ENCODE peak calls at places on chromosomes 4 and X, in nine cellular contexts. J is left lung, K is OCI-LY7, R is HepG2, S is fibroblast of lung, C is lung, B is adrenal gland, I is hepatocyte, D is mammary epithelial cell. M is an unnamed sample. For H3K36me3, the result is how much of the 10 kb centered on the place peaks cover.

GRCh38 chr4:31193516-31193915 is 473.3 kb downstream of the PCDH7 start:
- DNase-seq in J (no peak), K (no peak), R (no peak), S (no peak), C (no peak), B (no peak), I (no peak), D (no peak), M (peak)

GRCh38 chrX:139191746-139192385 is 338.7 kb upstream of the F9 start:
- DNase-seq in J (no peak), K (no peak), R (no peak), S (no peak), C (no peak), B (no peak), I (no peak), D (no peak), M (no peak)

GRCh38 chr4:41169256-41169655 is 45.1 kb downstream of the APBB2 start:
- DNase-seq in J (no peak), K (no peak), R (no peak), S (no peak), C (no peak), B (no peak), I (no peak), D (no peak), M (no peak)

GRCh38 chr4:48175328-48175727 is 41.3 kb upstream of the TXK start:
- DNase-seq in J (no peak), K (no peak), R (no peak), S (no peak), C (no peak), B (no peak), I (no peak), D (no peak), M (no peak)

GRCh38 chr4:142416711-142417275 is 429.3 kb downstream of the INPP4B start:
- DNase-seq in J (no peak), K (no peak), R (no peak), S (peak), C (no peak), B (no peak), I (no peak), D (peak), M (no peak)

GRCh38 chr4:186729856-186730255 is 6.2 kb upstream of the FAT1 start:
- DNase-seq in J (no peak), K (no peak), R (no peak), S (no peak), C (no peak), B (no peak), I (no peak), D (no peak), M (peak)

GRCh38 chrX:21639775-21640174 is 18.4 kb downstream of the KLHL34 start:
- DNase-seq in J (no peak), K (no peak), R (no peak), S (no peak), C (no peak), B (no peak), I (no peak), D (no peak), M (no peak)

GRCh38 chr4:169059294-169060201 is 49.5 kb upstream of the CBR4 start:
- DNase-seq in J (no peak), K (no peak), R (no peak), S (peak), C (no peak), B (no peak), I (no peak), D (no peak), M (no peak)

GRCh38 chrX:131910565-131910964 is 112.5 kb upstream of the STK26 start:
- DNase-seq in J (no peak), K (no peak), R (no peak), S (no peak), C (no peak), B (no peak), I (no peak), D (no peak), M (no peak)

DNA sequence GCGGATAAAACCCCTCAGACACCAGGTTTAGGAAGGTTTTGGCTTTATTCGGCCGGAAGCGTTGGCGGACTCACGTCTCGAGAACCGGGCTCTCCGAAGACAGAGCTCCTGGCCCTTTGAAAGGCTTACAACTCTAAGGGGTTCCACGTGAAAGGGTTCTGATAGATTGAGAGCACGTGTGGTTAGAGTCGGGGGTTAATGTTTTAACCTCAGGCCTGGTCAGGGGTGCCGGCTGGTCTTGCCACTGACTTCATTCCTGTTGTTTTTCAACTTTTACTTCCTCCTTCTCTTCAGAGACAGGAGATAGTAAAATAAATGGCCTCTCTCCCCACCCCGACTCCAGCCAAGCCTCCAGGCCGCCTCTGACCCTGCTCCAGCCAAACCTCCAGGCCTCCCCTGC is 4.7 kb upstream of the ASMT start:
- DNase-seq in J (peak), K (no peak), R (no peak), S (no peak), C (no peak), B (no peak), I (no peak), D (no peak), M (no peak)
- H3K36me3 ChIP-seq in J (under half), K (under half), R (under half), S (under half), C (under half), B (under half), I (under half), D (under half), M (under half)

GRCh38 chr4:16229604-16230003 is 3.3 kb upstream of the TAPT1 start:
- DNase-seq in J (no peak), K (no peak), R (no peak), S (no peak), C (no peak), B (no peak), I (no peak), D (no peak), M (no peak)
- H3K27ac ChIP-seq in J (no peak), K (no peak), R (no peak), S (no peak), C (no peak), B (peak), I (no peak), D (no peak), M (no peak)

DNA sequence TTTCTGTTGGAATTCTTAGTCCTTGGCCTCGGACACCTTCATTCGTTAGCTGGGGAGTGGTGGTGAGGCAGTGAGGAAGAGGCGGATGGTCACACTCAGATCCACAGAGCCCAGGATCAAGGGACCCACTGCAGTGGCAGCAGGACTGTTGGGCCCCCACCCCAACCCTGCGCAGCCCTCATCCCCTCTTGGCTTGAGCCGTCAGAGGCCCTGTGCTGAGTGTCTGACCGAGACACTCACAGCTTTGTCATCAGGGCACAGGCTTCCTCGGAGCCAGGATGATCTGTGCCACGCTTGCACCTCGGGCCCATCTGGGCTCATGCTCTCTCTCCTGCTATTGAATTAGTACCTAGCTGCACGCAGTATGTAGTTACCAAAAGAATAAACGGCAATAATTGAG is 23.4 kb downstream of the PIGG start:
- DNase-seq in J (no peak), K (no peak), R (no peak), S (no peak), C (no peak), B (no peak), I (no peak), D (no peak), M (no peak)
- H3K36me3 ChIP-seq in J (under half), K (half or more), R (half or more), S (under half), C (half or more), B (half or more), I (under half), D (under half), M (under half)

GRCh38 chr4:148442830-148443549 is 776 bp upstream of the NR3C2 start:
- DNase-seq in J (no peak), K (peak), R (no peak), S (peak), C (no peak), B (peak), I (no peak), D (no peak), M (no peak)

GRCh38 chr4:148441624-148441985 is 609 bp downstream of the NR3C2 start:
- DNase-seq in J (no peak), K (no peak), R (no peak), S (no peak), C (no peak), B (peak), I (no peak), D (no peak), M (no peak)

GRCh38 chr4:148444296-148445070 is 2.3 kb upstream of the NR3C2 start:
- DNase-seq in J (peak), K (peak), R (no peak), S (no peak), C (no peak), B (peak), I (peak), D (peak), M (peak)

GRCh38 chr4:148443550-148444295 is 1.5 kb upstream of the NR3C2 start:
- DNase-seq in J (peak), K (peak), R (no peak), S (no peak), C (no peak), B (peak), I (peak), D (no peak), M (peak)

GRCh38 chr4:148441986-148442829 is at the start of gene NR3C2:
- DNase-seq in J (peak), K (peak), R (peak), S (peak), C (peak), B (peak), I (peak), D (peak), M (peak)
- H3K27ac ChIP-seq in J (peak), K (peak), R (no peak), S (peak), C (peak), B (peak), I (peak), D (no peak), M (peak)

GRCh38 chr4:24559889-24560288 is 24.5 kb downstream of the DHX15 start:
- DNase-seq in J (no peak), K (no peak), R (no peak), S (peak), C (no peak), B (no peak), I (no peak), D (no peak), M (no peak)

GRCh38 chr4:24557036-24558022 is 27.0 kb downstream of the DHX15 start:
- DNase-seq in J (no peak), K (no peak), R (no peak), S (peak), C (no peak), B (no peak), I (peak), D (no peak), M (peak)

GRCh38 chr4:24560770-24561415 is 23.5 kb downstream of the DHX15 start:
- DNase-seq in J (no peak), K (no peak), R (no peak), S (peak), C (no peak), B (no peak), I (no peak), D (no peak), M (no peak)

GRCh38 chr4:24561438-24562139 is 22.8 kb downstream of the DHX15 start:
- DNase-seq in J (no peak), K (no peak), R (no peak), S (no peak), C (no peak), B (no peak), I (no peak), D (no peak), M (no peak)

DNA sequence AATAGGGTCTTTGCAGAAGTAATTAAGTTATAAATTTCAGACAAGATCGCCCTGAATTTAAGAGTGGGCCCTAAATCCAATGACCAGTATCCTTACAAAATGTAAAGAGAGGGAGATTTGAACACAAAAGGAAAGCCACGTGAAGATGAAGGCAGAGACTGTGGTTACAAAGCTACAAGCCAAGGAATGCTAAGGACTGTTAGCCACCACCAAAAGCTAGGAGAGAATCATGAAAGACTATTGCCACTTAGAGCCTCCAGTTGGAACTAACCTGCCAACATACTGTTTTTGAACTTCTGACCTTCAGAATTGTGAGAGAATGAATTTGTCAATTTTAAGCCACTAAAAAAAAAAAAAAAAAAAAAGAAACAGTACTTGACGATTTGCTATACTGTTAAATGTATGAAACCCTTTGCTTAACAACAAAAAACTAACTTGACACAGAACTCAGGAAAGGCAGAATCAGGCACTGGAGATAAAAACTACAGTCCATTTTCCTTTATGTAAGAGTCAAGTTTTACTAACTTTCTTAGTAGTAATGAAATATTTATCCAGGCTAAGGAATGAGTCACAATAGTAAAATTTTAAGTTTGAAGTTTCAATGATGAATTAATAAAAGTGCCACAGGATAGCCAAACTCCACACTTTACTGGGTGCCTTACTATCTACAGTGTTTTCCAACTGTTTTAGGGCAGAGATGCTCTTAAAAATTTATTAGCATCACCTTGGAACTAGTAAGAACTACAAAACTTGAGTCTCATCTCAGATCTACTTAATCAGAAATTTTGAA is 25.1 kb downstream of the DHX15 start:
- DNase-seq in J (no peak), K (no peak), R (no peak), S (no peak), C (no peak), B (no peak), I (no peak), D (no peak), M (no peak)
- H3K36me3 ChIP-seq in J (under half), K (half or more), R (under half), S (under half), C (under half), B (under half), I (under half), D (under half), M (under half)

GRCh38 chr4:185120631-185120946 is 22.5 kb upstream of the SLC25A4 start:
- DNase-seq in J (no peak), K (no peak), R (no peak), S (no peak), C (no peak), B (no peak), I (no peak), D (no peak), M (no peak)

GRCh38 chr4:185122681-185123345 is 20.3 kb upstream of the SLC25A4 start:
- DNase-seq in J (no peak), K (no peak), R (no peak), S (no peak), C (no peak), B (no peak), I (no peak), D (peak), M (no peak)

GRCh38 chr4:185117300-185117934 is 25.6 kb upstream of the SLC25A4 start:
- DNase-seq in J (no peak), K (no peak), R (no peak), S (no peak), C (no peak), B (no peak), I (no peak), D (no peak), M (no peak)

GRCh38 chr4:185123479-185123878 is 19.6 kb upstream of the SLC25A4 start:
- DNase-seq in J (no peak), K (no peak), R (no peak), S (no peak), C (no peak), B (no peak), I (no peak), D (no peak), M (no peak)

GRCh38 chr4:185119927-185120630 is 23.0 kb upstream of the SLC25A4 start:
- DNase-seq in J (no peak), K (no peak), R (no peak), S (no peak), C (no peak), B (no peak), I (no peak), D (no peak), M (no peak)
- H3K27ac ChIP-seq in J (no peak), K (no peak), R (no peak), S (no peak), C (no peak), B (no peak), I (no peak), D (no peak), M (no peak)

GRCh38 chr4:184395451-184395917 is 78.9 kb downstream of the IRF2 start:
- DNase-seq in J (no peak), K (no peak), R (no peak), S (no peak), C (no peak), B (no peak), I (no peak), D (no peak), M (no peak)
- H3K36me3 ChIP-seq in J (under half), K (half or more), R (half or more), S (under half), C (under half), B (half or more), I (under half), D (under half), M (under half)

M was measured in small intestine.